ENCODE peak calls at places on chromosome 16, in five cellular contexts. Q is T-cell; S is stimulated activated CD8-positive, alpha-beta memory T cell treated with anti-CD3 and anti-CD28 coated beads, Interleukin-4, amount 100 ng/mL, for 1 hour; X is activated naive CD4-positive, alpha-beta T cell treated with anti-CD3 and anti-CD28 coated beads, Interleukin-2, amount 10 ng/mL, durations not matched to agents 7 days and 5 days; G is memory B cell. H is an unnamed sample.

GRCh38 chr16:56891685-56892084 is 26.7 kb downstream of the SLC12A3 start:
- DNase-seq in X (no peak), S (no peak), G (no peak), Q (no peak), H (no peak)

GRCh38 chr16:31064882-31065461 is 9.1 kb downstream of the ZNF668 start:
- DNase-seq in S (no peak), X (no peak), G (no peak), Q (no peak), H (no peak)

GRCh38 chr16:3879258-3879886 is 1.1 kb downstream of the CREBBP start:
- DNase-seq in G (no peak), S (no peak), X (peak), Q (no peak), H (no peak)

GRCh38 chr16:84042879-84043485 is 387 bp upstream of the SLC38A8 start:
- DNase-seq in Q (no peak), S (no peak), X (no peak), G (no peak), H (no peak)

GRCh38 chr16:16018705-16019104 is 69.3 kb downstream of the ABCC1 start:
- DNase-seq in X (no peak), Q (no peak), G (no peak), S (no peak), H (no peak)

GRCh38 chr16:2838928-2839327 is 8.8 kb downstream of the ZG16B start:
- DNase-seq in X (peak), G (no peak), S (no peak), Q (peak), H (no peak)

GRCh38 chr16:57828272-57829161 is 26.2 kb upstream of the KIFC3 start:
- DNase-seq in S (no peak), G (no peak), X (no peak), Q (no peak), H (no peak)

GRCh38 chr16:88274847-88275246 is 107.9 kb upstream of the ZNF469 start:
- DNase-seq in Q (no peak), G (no peak), X (no peak), S (no peak), H (no peak)

GRCh38 chr16:7398536-7398935 is 65.9 kb downstream of the RBFOX1 start:
- DNase-seq in X (no peak), G (no peak), S (no peak), Q (no peak), H (no peak)

GRCh38 chr16:4561565-4561964 is 5.4 kb downstream of the C16orf96 start:
- DNase-seq in Q (no peak), S (no peak), G (no peak), X (no peak), H (no peak)

GRCh38 chr16:4570688-4571321 is 14.7 kb downstream of the C16orf96 start:
- DNase-seq in S (no peak), G (no peak), X (peak), Q (no peak), H (no peak)

GRCh38 chr16:12336158-12336557 is 359.6 kb downstream of the SNX29 start:
- DNase-seq in X (no peak), S (no peak), G (no peak), Q (no peak), H (no peak)

GRCh38 chr16:87603684-87604571 is 1.6 kb downstream of the JPH3 start:
- DNase-seq in X (no peak), G (no peak), Q (no peak), S (no peak), H (no peak)

GRCh38 chr16:12590409-12590808 is 213.3 kb downstream of the CPPED1 start:
- DNase-seq in S (no peak), X (no peak), Q (no peak), G (no peak), H (no peak)

GRCh38 chr16:1877804-1878203 is 5.8 kb upstream of the MEIOB start:
- DNase-seq in S (no peak), G (no peak), X (no peak), Q (no peak), H (no peak)

GRCh38 chr16:80973991-80974390 is 32.7 kb downstream of the CMC2 start:
- DNase-seq in Q (no peak), X (no peak), G (no peak), S (no peak), H (no peak)

GRCh38 chr16:57540387-57540786 is 2.1 kb upstream of the ADGRG5 start:
- DNase-seq in S (no peak), Q (no peak), G (no peak), X (peak), H (no peak)

GRCh38 chr16:11410382-11411058 is 65.3 kb downstream of the RMI2 start:
- DNase-seq in X (no peak), S (no peak), Q (no peak), G (no peak), H (no peak)

GRCh38 chr16:69223882-69224281 is 36.9 kb downstream of the SNTB2 start:
- DNase-seq in G (no peak), S (no peak), Q (no peak), X (no peak), H (no peak)

GRCh38 chr16:85061566-85061965 is 34.0 kb downstream of the KIAA0513 start:
- DNase-seq in X (no peak), S (no peak), Q (no peak), G (no peak), H (no peak)

GRCh38 chr16:88649924-88650748 is 717 bp downstream of the CYBA start:
- DNase-seq in S (no peak), X (peak), G (peak), Q (peak), H (no peak)

GRCh38 chr16:57769541-57770145 is 32.6 kb downstream of the KIFC3 start:
- DNase-seq in G (no peak), Q (no peak), S (no peak), X (no peak), H (no peak)

H was measured in glomerular endothelial cell.